ENCODE peak calls at places on chromosomes 2 and 18, in five cellular contexts. D is right lobe of liver, N is NCI-H2029, C is left ventricle myocardium inferior, G is aorta. R is an unnamed sample.

GRCh38 chr2:226095058-226095457 is 695.5 kb downstream of the NYAP2 start:
- DNase-seq in N (no peak), D (no peak), G (no peak), C (no peak), R (no peak)

GRCh38 chr2:223725986-223726970 is 111.1 kb downstream of the AP1S3 start:
- DNase-seq in N (no peak), G (no peak), C (no peak), D (no peak), R (no peak)

GRCh38 chr18:77133920-77134496 is 1.4 kb upstream of the MBP start:
- DNase-seq in N (no peak), D (no peak), G (no peak), C (peak), R (peak)

GRCh38 chr2:12828932-12829331 is 112.2 kb downstream of the TRIB2 start:
- DNase-seq in G (no peak), N (no peak), C (no peak), D (no peak), R (no peak)

GRCh38 chr2:184971669-184972068 is 373.3 kb downstream of the ZNF804A start:
- DNase-seq in G (no peak), D (no peak), C (no peak), N (no peak), R (no peak)

GRCh38 chr18:12008181-12008767 is 27.0 kb downstream of the IMPA2 start:
- DNase-seq in G (peak), C (no peak), D (peak), N (no peak), R (no peak)

GRCh38 chr2:235779444-235779896 is 285.6 kb downstream of the AGAP1 start:
- DNase-seq in C (peak), G (peak), N (peak), D (peak), R (peak)

GRCh38 chr18:33660696-33661310 is 82.8 kb downstream of the ASXL3 start:
- DNase-seq in D (no peak), G (no peak), N (no peak), C (no peak), R (no peak)

GRCh38 chr2:170582747-170583463 is 132.2 kb upstream of the SP5 start:
- DNase-seq in D (no peak), C (no peak), N (no peak), G (no peak), R (no peak)

GRCh38 chr2:15730545-15731212 is 139.0 kb downstream of the DDX1 start:
- DNase-seq in D (peak), C (peak), G (peak), N (peak), R (peak)

GRCh38 chr2:172525601-172526000 is 30.3 kb upstream of the PDK1 start:
- DNase-seq in D (no peak), G (no peak), C (no peak), N (no peak), R (no peak)

GRCh38 chr2:120809151-120809550 is 73.5 kb downstream of the GLI2 start:
- DNase-seq in G (no peak), D (no peak), N (no peak), C (no peak), R (no peak)

GRCh38 chr2:80288576-80288975 is 16.0 kb downstream of the LRRTM1 start:
- DNase-seq in N (no peak), D (no peak), G (no peak), C (no peak), R (peak)

GRCh38 chr2:176090870-176091269 is 1.7 kb upstream of the HOXD13 start:
- DNase-seq in C (no peak), D (no peak), G (no peak), N (no peak), R (no peak)

GRCh38 chr2:61009355-61009754 is 8.2 kb upstream of the PEX13 start:
- DNase-seq in N (no peak), C (no peak), G (no peak), D (no peak), R (no peak)

GRCh38 chr18:500556-501405 is at the start of gene COLEC12:
- DNase-seq in N (no peak), D (no peak), C (peak), G (peak), R (peak)